ENCODE peak calls at places on chromosomes 11 and 22, in seven cellular contexts. H is GM12891, T is gastrocnemius medialis, N is ovary, M is body of pancreas, X is sigmoid colon, V is stomach. L is an unnamed sample.

GRCh38 chr22:38455530-38456271 is 702 bp upstream of the KCNJ4 start:
- DNase-seq in H (no peak), T (no peak), N (no peak), M (no peak), X (no peak), V (no peak), L (peak)

GRCh38 chr22:37621352-37621860 is 12.8 kb downstream of the GGA1 start:
- DNase-seq in H (no peak), T (no peak), N (no peak), M (no peak), X (peak), V (no peak), L (no peak)

GRCh38 chr22:39522567-39523300 is 2.4 kb downstream of the ATF4 start:
- DNase-seq in H (no peak), T (peak), N (peak), M (peak), X (peak), V (peak), L (peak)

GRCh38 chr11:70526116-70527045 is 128.1 kb downstream of the CTTN start:
- DNase-seq in H (no peak), T (no peak), N (no peak), M (no peak), X (no peak), V (no peak), L (no peak)

GRCh38 chr11:10125522-10126133 is 168.4 kb downstream of the SBF2 start:
- DNase-seq in H (no peak), T (no peak), N (no peak), M (no peak), X (no peak), V (no peak), L (no peak)

GRCh38 chr22:45341503-45341902 is 31.8 kb downstream of the FAM118A start:
- DNase-seq in H (no peak), T (no peak), N (no peak), M (no peak), X (no peak), V (no peak), L (peak)

GRCh38 chr22:17984114-17984513 is 40.2 kb downstream of the MICAL3 start:
- DNase-seq in H (no peak), T (no peak), N (no peak), M (no peak), X (no peak), V (no peak), L (no peak)

GRCh38 chr11:131109256-131109655 is 193.0 kb upstream of the SNX19 start:
- DNase-seq in H (no peak), T (no peak), N (no peak), M (no peak), X (no peak), V (no peak), L (no peak)

GRCh38 chr11:69361048-69361447 is 67.1 kb downstream of the MYEOV start:
- DNase-seq in H (no peak), T (no peak), N (no peak), M (no peak), X (no peak), V (no peak), L (no peak)

GRCh38 chr11:120130991-120131760 is 6.7 kb downstream of the TRIM29 start:
- DNase-seq in H (no peak), T (no peak), N (peak), M (peak), X (peak), V (no peak), L (no peak)

GRCh38 chr11:69437876-69438205 is 43.6 kb upstream of the LINC01488 start:
- DNase-seq in H (no peak), T (no peak), N (no peak), M (no peak), X (no peak), V (no peak), L (no peak)

GRCh38 chr11:1353383-1354124 is 36.2 kb upstream of the BRSK2 start:
- DNase-seq in H (no peak), T (no peak), N (no peak), M (no peak), X (peak), V (no peak), L (no peak)

GRCh38 chr11:99268895-99269294 is 248.1 kb downstream of the CNTN5 start:
- DNase-seq in H (no peak), T (no peak), N (no peak), M (no peak), X (no peak), V (no peak), L (no peak)

GRCh38 chr11:107563702-107564101 is 1.8 kb downstream of the ALKBH8 start:
- DNase-seq in H (no peak), T (peak), N (peak), M (peak), X (no peak), V (no peak), L (peak)

GRCh38 chr11:65504671-65505433 is 6.0 kb downstream of the MALAT1 start:
- DNase-seq in H (no peak), T (no peak), N (peak), M (no peak), X (peak), V (no peak), L (no peak)
- TF ChIP-seq POLR2A in H (peak), T (no peak), N (no peak), M (peak), X (no peak), V (peak), L (peak)

GRCh38 chr11:64170419-64170818 is 4.5 kb upstream of the MACROD1 start:
- DNase-seq in H (no peak), T (no peak), N (no peak), M (no peak), X (no peak), V (no peak), L (no peak)

GRCh38 chr11:64163951-64164350 is 2.0 kb downstream of the MACROD1 start:
- DNase-seq in H (no peak), T (no peak), N (no peak), M (no peak), X (no peak), V (no peak), L (no peak)

GRCh38 chr11:64164392-64165312 is 1.3 kb downstream of the MACROD1 start:
- DNase-seq in H (no peak), T (peak), N (no peak), M (peak), X (no peak), V (peak), L (no peak)

GRCh38 chr11:64165482-64165841 is 451 bp downstream of the MACROD1 start:
- DNase-seq in H (no peak), T (peak), N (peak), M (no peak), X (no peak), V (no peak), L (peak)

GRCh38 chr11:64165842-64166635 is at the start of gene MACROD1:
- DNase-seq in H (peak), T (peak), N (peak), M (peak), X (peak), V (peak), L (peak)
- TF ChIP-seq POLR2A in H (no peak), T (peak), N (no peak), M (peak), X (no peak), V (no peak), L (peak)

GRCh38 chr22:41531736-41532477 is 12.4 kb downstream of the POLR3H start:
- DNase-seq in H (no peak), T (no peak), N (no peak), M (no peak), X (no peak), V (no peak), L (no peak)
- TF ChIP-seq POLR2A in H (no peak), T (no peak), N (no peak), M (no peak), X (no peak), V (no peak), L (no peak)

GRCh38 chr22:22488736-22489135 is 19.8 kb downstream of the ZNF280B start:
- DNase-seq in H (no peak), T (no peak), N (no peak), M (no peak), X (no peak), V (no peak), L (no peak)

GRCh38 chr22:22487059-22487458 is 21.5 kb downstream of the ZNF280B start:
- DNase-seq in H (no peak), T (no peak), N (no peak), M (no peak), X (no peak), V (no peak), L (no peak)

GRCh38 chr22:22485524-22485923 is 23.0 kb downstream of the ZNF280B start:
- DNase-seq in H (no peak), T (no peak), N (no peak), M (no peak), X (no peak), V (no peak), L (no peak)

GRCh38 chr22:22486132-22486899 is 22.2 kb downstream of the ZNF280B start:
- DNase-seq in H (no peak), T (no peak), N (no peak), M (no peak), X (no peak), V (no peak), L (no peak)

DNA sequence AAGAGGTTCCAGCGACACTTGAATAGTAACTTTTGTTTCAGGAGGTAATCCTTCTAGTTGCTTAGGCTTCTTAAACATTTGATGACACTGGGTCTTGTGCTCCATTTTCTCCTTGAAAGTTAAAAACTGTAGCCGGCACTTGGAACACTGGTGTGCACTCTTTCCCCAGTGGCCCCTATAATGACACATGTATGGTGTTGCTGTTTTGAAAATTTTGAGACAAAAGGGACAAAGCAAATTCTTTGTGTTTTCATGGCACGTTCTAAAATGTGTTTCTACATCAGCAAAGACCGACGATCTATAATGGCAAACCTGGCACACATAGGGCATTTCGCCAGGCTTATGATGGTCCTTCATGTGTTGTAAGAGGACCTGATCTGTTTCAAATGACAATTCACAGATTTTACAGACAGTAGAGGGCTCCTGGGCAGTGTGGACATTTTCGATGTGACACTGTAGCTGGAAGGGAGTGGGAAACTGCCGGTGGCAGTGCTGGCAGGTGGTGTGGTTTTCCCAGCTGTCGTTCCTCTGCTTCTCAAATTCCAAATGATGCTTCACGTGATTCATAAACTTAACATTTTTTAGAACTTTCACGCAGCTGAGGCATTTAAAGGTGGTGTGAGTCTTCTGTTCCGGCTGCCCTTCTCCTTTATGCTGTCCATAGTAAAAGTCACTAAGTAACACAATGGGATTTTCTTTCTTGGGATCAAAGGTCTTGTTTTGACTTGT is 20.5 kb downstream of the ZNF280B start:
- DNase-seq in H (no peak), T (no peak), N (no peak), M (no peak), X (no peak), V (no peak), L (no peak)
- TF ChIP-seq POLR2A in H (no peak), T (no peak), N (no peak), M (no peak), X (no peak), V (no peak), L (no peak)

L was measured in erythroblast.